ENCODE peak calls at places on chromosomes 3 and 15, in eight cellular contexts. U, V, F, K, P, D, N and S are unnamed samples.

GRCh38 chr15:40766906-40767837 is 2.6 kb upstream of the C15orf62 start:
- DNase-seq in U (no peak), V (no peak), P (no peak), N (peak; percentile 33), D (peak; percentile 54), F (no peak), K (peak; percentile 23), S (no peak)

GRCh38 chr3:57555316-57555715 is 758 bp upstream of the PDE12 start:
- DNase-seq in V (no peak), P (no peak), F (no peak), D (no peak), U (no peak), K (no peak), N (peak; percentile 45), S (no peak)

GRCh38 chr3:21477896-21478295 is 273.1 kb downstream of the ZNF385D start:
- DNase-seq in N (no peak), D (no peak), K (no peak), P (no peak), F (no peak), U (no peak), V (no peak), S (no peak)

GRCh38 chr15:99324082-99324620 is 72.9 kb downstream of the LRRC28 start:
- DNase-seq in F (peak; percentile 94), N (no peak), V (no peak), K (no peak), U (no peak), D (peak; percentile 77), P (peak; percentile 76), S (no peak)

GRCh38 chr15:96629501-96629900 is 299.0 kb downstream of the NR2F2 start:
- DNase-seq in P (no peak), K (no peak), N (no peak), F (no peak), U (no peak), V (no peak), D (no peak), S (no peak)

GRCh38 chr3:43105224-43105596 is 669 bp downstream of the POMGNT2 start:
- DNase-seq in U (no peak), N (no peak), P (no peak), D (no peak), K (peak; percentile 22), F (no peak), V (no peak), S (no peak)

GRCh38 chr15:68271854-68272471 is 5.6 kb upstream of the FEM1B start:
- DNase-seq in F (no peak), U (no peak), D (peak; percentile 96), P (peak; percentile 80), V (peak; percentile 65), N (peak; percentile 51), K (peak; percentile 30), S (peak; percentile 31)

GRCh38 chr3:184690236-184690883 is 21.5 kb downstream of the MAGEF1 start:
- DNase-seq in P (no peak), U (no peak), F (no peak), V (no peak), D (no peak), K (no peak), N (peak; percentile 28), S (no peak)

GRCh38 chr3:46194868-46195553 is 13.1 kb downstream of the CCR1 start:
- DNase-seq in D (peak; percentile 42), U (no peak), N (no peak), P (no peak), K (no peak), F (no peak), V (no peak), S (no peak)

GRCh38 chr3:141656771-141657170 is 81.3 kb upstream of the RNF7 start:
- DNase-seq in P (no peak), D (no peak), K (no peak), N (no peak), V (no peak), U (no peak), F (no peak), S (no peak)

GRCh38 chr3:147407107-147407494 is 758 bp upstream of the ZIC4 start:
- DNase-seq in U (no peak), P (no peak), K (peak; percentile 59), V (no peak), N (no peak), D (no peak), F (peak; percentile 13), S (peak; percentile 65)

GRCh38 chr15:69898243-69898642 is 199.5 kb downstream of the TLE3 start:
- DNase-seq in D (no peak), K (no peak), U (no peak), F (no peak), N (no peak), P (no peak), V (no peak), S (no peak)

GRCh38 chr3:128313181-128313725 is 153.4 kb downstream of the DNAJB8 start:
- DNase-seq in K (no peak), F (no peak), P (no peak), N (no peak), V (no peak), D (no peak), U (no peak), S (no peak)

GRCh38 chr3:59374091-59374490 is 324.3 kb upstream of the CFAP20DC start:
- DNase-seq in P (no peak), K (no peak), F (no peak), N (no peak), D (no peak), V (no peak), U (no peak), S (no peak)

GRCh38 chr3:177410734-177411133 is 213.5 kb upstream of the TBL1XR1 start:
- DNase-seq in K (no peak), V (no peak), F (peak; percentile 68), U (peak; percentile 55), P (no peak), N (peak; percentile 20), D (peak; percentile 66), S (no peak)

GRCh38 chr15:73051402-73051810 is 857 bp upstream of the NEO1 start:
- DNase-seq in V (no peak), K (no peak), F (no peak), N (peak; percentile 78), U (no peak), P (no peak), D (peak; percentile 6), S (no peak)

GRCh38 chr3:48662753-48663488 is at the start of gene CELSR3:
- DNase-seq in N (peak; percentile 92), V (peak; percentile 91), D (peak; percentile 16), F (peak; percentile 54), K (peak; percentile 95), U (peak; percentile 95), P (peak; percentile 75), S (peak; percentile 96)

GRCh38 chr3:124526601-124527000 is 203.7 kb upstream of the UMPS start:
- DNase-seq in V (no peak), D (peak; percentile 27), F (no peak), K (peak; percentile 48), U (no peak), N (no peak), P (no peak), S (no peak)

GRCh38 chr15:47431501-47431900 is 285.8 kb upstream of the SEMA6D start:
- DNase-seq in K (no peak), U (no peak), F (no peak), V (no peak), D (peak; percentile 25), N (no peak), P (no peak), S (no peak)

GRCh38 chr3:88589131-88589530 is 439.4 kb downstream of the C3orf38 start:
- DNase-seq in D (peak; percentile 21), N (no peak), F (no peak), K (peak; percentile 3), U (no peak), P (no peak), V (no peak), S (peak; percentile 7)

GRCh38 chr3:37729119-37729518 is 132.6 kb upstream of the CTDSPL start:
- DNase-seq in F (no peak), U (no peak), N (no peak), P (no peak), V (no peak), D (no peak), K (no peak), S (no peak)

GRCh38 chr3:43695443-43695842 is 4.7 kb downstream of the ABHD5 start:
- DNase-seq in D (peak; percentile 17), K (no peak), V (no peak), F (no peak), N (no peak), U (no peak), P (no peak), S (no peak)

GRCh38 chr3:101151286-101151901 is 158.2 kb upstream of the ABI3BP start:
- DNase-seq in P (no peak), U (no peak), F (no peak), D (no peak), V (no peak), N (no peak), K (no peak), S (no peak)

GRCh38 chr3:39378092-39378491 is 5.1 kb upstream of the SLC25A38 start:
- DNase-seq in U (peak; percentile 77), N (peak; percentile 55), D (peak; percentile 78), F (peak; percentile 77), P (peak; percentile 45), V (peak; percentile 79), K (peak; percentile 92), S (peak; percentile 70)
- TF ChIP-seq EZH2phosphoT487 in U (no peak), N (no peak), D (no peak), F (no peak), P (no peak), V (no peak), K (no peak), S (no peak)

GRCh38 chr15:101694261-101694660 is 30.0 kb downstream of the TARS3 start:
- DNase-seq in D (peak; percentile 9), U (no peak), V (no peak), P (no peak), N (no peak), F (no peak), K (peak; percentile 35), S (no peak)
- TF ChIP-seq CTCF in D (peak; percentile 35), U (peak; percentile 12), V (no peak), P (peak; percentile 10), N (no peak), F (no peak), K (peak; percentile 28), S (peak; percentile 13)

GRCh38 chr15:80608688-80609087 is 86.4 kb upstream of the ABHD17C start:
- DNase-seq in N (no peak), V (no peak), D (no peak), U (no peak), K (no peak), P (no peak), F (no peak), S (no peak)
- TF ChIP-seq EZH2phosphoT487 in N (no peak), V (no peak), D (no peak), U (no peak), K (no peak), P (no peak), F (no peak), S (no peak)

GRCh38 chr15:76839173-76839572 is 66.0 kb downstream of the SCAPER start:
- DNase-seq in U (no peak), F (no peak), N (no peak), V (no peak), D (no peak), K (no peak), P (no peak), S (no peak)

GRCh38 chr15:76844096-76844495 is 61.0 kb downstream of the SCAPER start:
- DNase-seq in P (no peak), F (no peak), V (no peak), N (no peak), D (no peak), U (no peak), K (no peak), S (no peak)

GRCh38 chr15:76843269-76843668 is 61.9 kb downstream of the SCAPER start:
- DNase-seq in P (no peak), D (no peak), F (peak; percentile 34), K (no peak), N (no peak), U (no peak), V (no peak), S (no peak)

GRCh38 chr15:76837474-76837873 is 67.7 kb downstream of the SCAPER start:
- DNase-seq in U (no peak), P (no peak), D (no peak), K (no peak), N (no peak), V (no peak), F (no peak), S (no peak)

GRCh38 chr15:76840830-76841460 is 64.2 kb downstream of the SCAPER start:
- DNase-seq in F (peak; percentile 34), U (peak; percentile 34), K (peak; percentile 33), N (peak; percentile 42), D (peak; percentile 53), V (peak; percentile 37), P (peak; percentile 8), S (peak; percentile 22)
- TF ChIP-seq CTCF in F (peak; percentile 64), U (peak; percentile 84), K (peak; percentile 70), N (peak; percentile 73), D (peak; percentile 79), V (peak; percentile 59), P (peak; percentile 56), S (peak; percentile 67)